ENCODE peak calls at places on chromosome 19, in eight cellular contexts. I, Z, P, M, O, K, T and L are unnamed samples.

GRCh38 chr19:10662384-10663251 is 8.5 kb downstream of the ILF3 start:
- DNase-seq in I (peak), Z (no peak), P (no peak), M (no peak), O (no peak), K (no peak), T (no peak), L (no peak)

GRCh38 chr19:21233691-21234090 is 91.9 kb downstream of the ZNF431 start:
- DNase-seq in I (no peak), Z (no peak), P (no peak), M (no peak), O (no peak), K (no peak), T (no peak), L (no peak)

GRCh38 chr19:18101268-18101667 is 3.7 kb downstream of the MAST3 start:
- DNase-seq in I (no peak), Z (no peak), P (no peak), M (no peak), O (no peak), K (no peak), T (no peak), L (no peak)

GRCh38 chr19:41328157-41328817 is 18.3 kb downstream of the CCDC97 start:
- DNase-seq in I (no peak), Z (no peak), P (no peak), M (no peak), O (no peak), K (no peak), T (peak), L (no peak)

GRCh38 chr19:49473868-49474544 is at the start of gene FLT3LG:
- DNase-seq in I (peak), Z (peak), P (no peak), M (peak), O (no peak), K (peak), T (peak), L (no peak)

GRCh38 chr19:44585371-44586141 is 27.8 kb upstream of the IGSF23 start:
- DNase-seq in I (no peak), Z (no peak), P (no peak), M (no peak), O (no peak), K (no peak), T (peak), L (no peak)

GRCh38 chr19:13281567-13282291 is 131.5 kb downstream of the IER2 start:
- DNase-seq in I (no peak), Z (no peak), P (no peak), M (no peak), O (no peak), K (no peak), T (no peak), L (no peak)

GRCh38 chr19:41785653-41786052 is 10.7 kb upstream of the CEACAM3 start:
- DNase-seq in I (peak), Z (peak), P (peak), M (peak), O (peak), K (peak), T (peak), L (peak)

GRCh38 chr19:12954150-12954962 is 2.7 kb downstream of the GADD45GIP1 start:
- DNase-seq in I (no peak), Z (no peak), P (no peak), M (no peak), O (no peak), K (no peak), T (no peak), L (no peak)

GRCh38 chr19:48511800-48512503 is at the start of gene LMTK3:
- DNase-seq in I (peak), Z (peak), P (no peak), M (no peak), O (no peak), K (peak), T (no peak), L (no peak)

GRCh38 chr19:18612772-18613588 is at the start of gene TMEM59L:
- DNase-seq in I (peak), Z (peak), P (no peak), M (no peak), O (no peak), K (peak), T (no peak), L (no peak)

GRCh38 chr19:17943284-17944221 is 10.7 kb downstream of the CCDC124 start:
- DNase-seq in I (peak), Z (no peak), P (no peak), M (no peak), O (no peak), K (peak), T (no peak), L (no peak)

GRCh38 chr19:39310558-39311311 is 9.9 kb downstream of the LRFN1 start:
- DNase-seq in I (peak), Z (no peak), P (no peak), M (no peak), O (no peak), K (no peak), T (no peak), L (no peak)

GRCh38 chr19:17402982-17403855 is 2.2 kb downstream of the BST2 start:
- DNase-seq in I (peak), Z (peak), P (no peak), M (no peak), O (no peak), K (peak), T (peak), L (no peak)

DNA sequence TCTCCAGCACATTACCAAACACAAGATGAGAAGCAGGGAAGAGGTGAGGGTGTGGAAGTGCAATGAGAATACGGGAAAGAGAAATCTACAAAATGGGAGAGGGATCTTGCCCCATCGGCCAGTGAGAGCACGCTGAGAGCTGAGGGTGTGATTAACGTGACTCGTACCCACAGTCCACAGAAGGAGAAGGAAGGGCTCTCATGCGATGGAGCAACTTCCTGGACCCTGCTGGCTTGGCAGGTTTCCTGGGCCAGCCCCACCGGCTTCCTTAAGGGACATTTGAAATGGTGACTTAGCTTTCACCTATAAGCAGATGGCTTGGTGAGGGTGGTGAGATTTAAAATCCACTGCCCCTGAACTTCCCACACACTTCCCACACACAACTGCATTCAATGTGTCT is 740.1 kb downstream of the UQCRFS1 start:
- DNase-seq in I (no peak), Z (no peak), P (no peak), M (no peak), O (no peak), K (no peak), T (no peak), L (no peak)
- H3K4me3 ChIP-seq in I (no peak), Z (no peak), P (no peak), M (no peak), O (no peak), K (no peak), T (no peak), L (no peak)

GRCh38 chr19:7336321-7336973 is 12.3 kb upstream of the ARHGEF18 start:
- DNase-seq in I (no peak), Z (no peak), P (no peak), M (no peak), O (no peak), K (no peak), T (no peak), L (no peak)
- H3K9ac ChIP-seq in I (no peak), Z (no peak), P (no peak), M (no peak), O (peak), K (no peak), T (no peak), L (no peak)

DNA sequence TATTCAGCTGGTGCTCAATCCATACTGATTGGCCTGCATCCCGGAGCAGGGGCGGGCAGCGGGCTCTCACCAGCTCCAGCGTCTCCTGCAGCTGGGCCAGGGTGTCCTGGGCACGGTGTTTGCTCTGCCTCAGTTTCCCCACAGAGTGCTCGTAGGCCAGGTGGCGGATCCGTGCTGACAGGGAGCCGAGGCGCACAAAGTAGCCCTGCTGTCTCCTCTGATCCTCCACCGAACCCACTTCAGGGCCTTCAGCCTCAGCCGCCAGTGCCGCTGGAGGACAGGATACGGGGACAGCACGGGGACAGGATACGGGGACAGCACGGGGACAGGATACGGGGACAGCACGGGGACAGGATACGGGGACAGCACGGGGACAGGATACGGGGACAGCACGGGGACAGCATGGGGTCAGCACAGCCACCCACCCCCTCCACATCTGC is 7.3 kb upstream of the PLIN4 start:
- DNase-seq in I (no peak), Z (no peak), P (no peak), M (no peak), O (no peak), K (no peak), T (no peak), L (no peak)
- TF ChIP-seq POLR2AphosphoS5 in I (no peak), Z (no peak), P (no peak), M (no peak), O (no peak), K (no peak), T (no peak), L (no peak)

DNA sequence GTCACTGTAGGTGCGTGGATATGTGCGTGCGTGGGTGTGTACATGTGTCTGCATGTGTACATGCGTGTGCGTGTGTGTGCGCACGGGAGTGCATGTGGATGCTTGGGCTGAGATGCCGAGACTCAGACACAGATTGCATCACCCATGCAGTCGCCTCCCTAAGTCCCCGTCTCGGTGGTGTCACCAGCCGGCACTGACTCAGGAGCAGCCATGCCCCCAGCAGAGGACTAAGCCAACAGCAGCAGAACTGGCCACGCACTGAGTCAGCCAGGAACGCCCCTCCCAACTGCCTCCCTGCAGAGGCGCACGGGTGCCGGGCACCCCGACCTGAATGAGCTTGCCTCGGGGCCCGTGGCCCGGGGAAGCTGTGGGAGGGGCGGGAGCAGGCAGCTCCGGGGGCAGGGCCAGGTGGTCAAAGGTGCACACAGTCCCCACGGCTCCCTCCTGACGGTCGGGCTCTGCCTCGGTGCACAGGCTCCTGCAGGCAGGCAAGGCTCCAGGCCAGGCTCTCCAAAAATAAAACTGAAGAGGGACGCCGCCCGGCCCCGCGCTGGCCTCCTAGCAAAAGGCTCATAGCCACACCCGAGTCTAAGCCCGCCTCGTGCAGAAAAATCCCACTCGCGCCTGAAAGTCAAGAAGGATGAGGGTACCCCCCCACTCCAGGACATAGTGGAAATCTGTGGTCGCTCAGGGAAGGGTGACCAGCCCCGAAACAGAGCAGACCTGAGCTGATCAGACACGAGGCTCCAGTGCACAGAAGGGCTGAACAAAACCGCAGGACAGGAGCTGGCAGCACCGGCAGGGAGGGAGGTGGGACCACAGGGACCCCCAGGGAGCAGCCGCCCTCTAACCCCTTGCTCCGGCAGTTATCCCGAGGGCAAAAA is 49.2 kb downstream of the GADD45B start:
- DNase-seq in I (no peak), Z (no peak), P (peak), M (peak), O (no peak), K (no peak), T (no peak), L (no peak)
- H3K4me3 ChIP-seq in I (peak), Z (peak), P (peak), M (no peak), O (no peak), K (no peak), T (no peak), L (no peak)

GRCh38 chr19:51441410-51442390 is 16.6 kb downstream of the SIGLEC8 start:
- DNase-seq in I (peak), Z (no peak), P (no peak), M (no peak), O (peak), K (no peak), T (no peak), L (no peak)
- H3K9ac ChIP-seq in I (peak), Z (no peak), P (peak), M (no peak), O (no peak), K (no peak), T (no peak), L (no peak)

GRCh38 chr19:35905178-35905727 is 2.8 kb downstream of the TYROBP start:
- DNase-seq in I (no peak), Z (no peak), P (no peak), M (no peak), O (no peak), K (no peak), T (no peak), L (no peak)
- TF ChIP-seq POLR2AphosphoS5 in I (no peak), Z (no peak), P (no peak), M (no peak), O (no peak), K (no peak), T (no peak), L (no peak)

DNA sequence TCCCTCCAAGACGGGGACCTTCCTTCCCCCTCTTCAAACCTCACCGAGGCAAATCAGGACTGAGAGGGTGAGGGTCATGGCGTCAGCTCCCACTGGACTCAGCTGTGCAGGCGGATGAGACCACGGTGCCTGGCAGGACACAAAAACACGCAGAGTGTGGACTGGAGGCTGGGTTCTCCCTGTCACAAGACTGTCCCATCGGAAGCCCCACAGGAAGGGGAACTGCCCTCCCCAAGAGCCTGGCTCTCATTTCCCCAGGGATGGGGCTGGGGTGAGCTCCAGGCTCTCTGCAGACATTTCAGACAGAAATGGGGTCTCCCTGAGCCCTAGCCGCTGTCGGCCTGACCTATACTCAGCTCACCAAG is at the start of gene LILRB5:
- DNase-seq in I (no peak), Z (no peak), P (no peak), M (no peak), O (no peak), K (peak), T (no peak), L (no peak)
- H3K4me3 ChIP-seq in I (no peak), Z (no peak), P (no peak), M (no peak), O (no peak), K (no peak), T (no peak), L (no peak)

GRCh38 chr19:5470264-5470671 is 15.1 kb downstream of the ZNRF4 start:
- DNase-seq in I (no peak), Z (no peak), P (no peak), M (peak), O (no peak), K (no peak), T (no peak), L (no peak)
- H3K9ac ChIP-seq in I (no peak), Z (no peak), P (no peak), M (no peak), O (no peak), K (no peak), T (no peak), L (no peak)

GRCh38 chr19:3358919-3359849 is 7.2 kb upstream of the NFIC start:
- DNase-seq in I (peak), Z (peak), P (no peak), M (no peak), O (no peak), K (no peak), T (no peak), L (no peak)
- TF ChIP-seq POLR2AphosphoS5 in I (peak), Z (no peak), P (peak), M (no peak), O (no peak), K (no peak), T (peak), L (peak)

GRCh38 chr19:52567921-52568320 is 2.2 kb upstream of the ZNF701 start:
- DNase-seq in I (no peak), Z (no peak), P (no peak), M (no peak), O (no peak), K (no peak), T (no peak), L (no peak)
- H3K4me3 ChIP-seq in I (no peak), Z (no peak), P (no peak), M (no peak), O (no peak), K (no peak), T (no peak), L (no peak)